ENCODE peak calls at places on chromosomes 5 and 9, in six cellular contexts. One of them, this sample, is unnamed.

GRCh38 chr9:110926828-110927227 is 111.4 kb downstream of the LPAR1 start:
- DNase-seq in body of pancreas: no peak
- DNase-seq in uterus: no peak
- DNase-seq in spleen: no peak
- DNase-seq in HCT116: no peak
- DNase-seq in tibial nerve: no peak
- DNase-seq in this sample: no peak

GRCh38 chr5:145943674-145944121 is 7.3 kb downstream of the SH3RF2 start:
- DNase-seq in body of pancreas: peak; percentile 55
- DNase-seq in uterus: no peak
- DNase-seq in tibial nerve: no peak
- DNase-seq in HCT116: peak; percentile 23
- DNase-seq in spleen: no peak
- DNase-seq in this sample: peak; percentile 83

GRCh38 chr5:1535646-1536045 is 11.9 kb upstream of the LPCAT1 start:
- DNase-seq in body of pancreas: no peak
- DNase-seq in uterus: no peak
- DNase-seq in HCT116: no peak
- DNase-seq in spleen: no peak
- DNase-seq in tibial nerve: no peak
- DNase-seq in this sample: no peak

GRCh38 chr9:79591463-79591862 is 19.7 kb downstream of the TLE4 start:
- DNase-seq in spleen: no peak
- DNase-seq in tibial nerve: no peak
- DNase-seq in HCT116: no peak
- DNase-seq in uterus: no peak
- DNase-seq in body of pancreas: no peak
- DNase-seq in this sample: no peak

GRCh38 chr5:91162534-91163381 is 220.4 kb downstream of the ARRDC3 start:
- DNase-seq in uterus: peak; percentile 35
- DNase-seq in body of pancreas: peak; percentile 59
- DNase-seq in spleen: peak; percentile 82
- DNase-seq in HCT116: peak; percentile 51
- DNase-seq in tibial nerve: peak; percentile 73
- DNase-seq in this sample: no peak

GRCh38 chr9:114456929-114457328 is 48.3 kb downstream of the WHRN start:
- DNase-seq in uterus: no peak
- DNase-seq in HCT116: no peak
- DNase-seq in spleen: no peak
- DNase-seq in tibial nerve: no peak
- DNase-seq in body of pancreas: no peak
- DNase-seq in this sample: no peak

GRCh38 chr5:165781703-165782102 is 2276.3 kb downstream of the MAT2B start:
- DNase-seq in body of pancreas: no peak
- DNase-seq in HCT116: no peak
- DNase-seq in uterus: no peak
- DNase-seq in tibial nerve: no peak
- DNase-seq in spleen: no peak
- DNase-seq in this sample: no peak

GRCh38 chr9:126624453-126624872 is 10.7 kb downstream of the LMX1B start:
- DNase-seq in uterus: no peak
- DNase-seq in spleen: no peak
- DNase-seq in body of pancreas: no peak
- DNase-seq in HCT116: no peak
- DNase-seq in tibial nerve: no peak
- DNase-seq in this sample: no peak

GRCh38 chr5:113693205-113693553 is 179.7 kb downstream of the YTHDC2 start:
- DNase-seq in body of pancreas: no peak
- DNase-seq in tibial nerve: no peak
- DNase-seq in uterus: no peak
- DNase-seq in spleen: no peak
- DNase-seq in HCT116: no peak
- DNase-seq in this sample: no peak

GRCh38 chr5:11878846-11879245 is 25.4 kb downstream of the CTNND2 start:
- DNase-seq in HCT116: no peak
- DNase-seq in body of pancreas: no peak
- DNase-seq in tibial nerve: no peak
- DNase-seq in uterus: no peak
- DNase-seq in spleen: no peak
- DNase-seq in this sample: no peak

GRCh38 chr9:134327671-134328231 is 1.5 kb downstream of the RXRA start:
- DNase-seq in uterus: no peak
- DNase-seq in HCT116: no peak
- DNase-seq in spleen: no peak
- DNase-seq in tibial nerve: no peak
- DNase-seq in body of pancreas: no peak
- DNase-seq in this sample: peak; percentile 51

GRCh38 chr5:127876384-127876783 is 173.2 kb downstream of the CCDC192 start:
- DNase-seq in body of pancreas: no peak
- DNase-seq in tibial nerve: no peak
- DNase-seq in spleen: no peak
- DNase-seq in uterus: no peak
- DNase-seq in HCT116: peak; percentile 61
- DNase-seq in this sample: no peak

GRCh38 chr9:69333716-69334115 is 8.7 kb downstream of the ENTREP1 start:
- DNase-seq in tibial nerve: no peak
- DNase-seq in uterus: no peak
- DNase-seq in spleen: no peak
- DNase-seq in HCT116: no peak
- DNase-seq in body of pancreas: no peak
- DNase-seq in this sample: no peak

GRCh38 chr5:113487779-113488644 is at the start of gene MCC:
- DNase-seq in tibial nerve: peak; percentile 67
- DNase-seq in spleen: peak; percentile 78
- DNase-seq in HCT116: peak; percentile 73
- DNase-seq in body of pancreas: peak; percentile 61
- DNase-seq in uterus: peak; percentile 70
- DNase-seq in this sample: peak; percentile 12

GRCh38 chr9:122394265-122395242 is 23.7 kb downstream of the PTGS1 start:
- DNase-seq in body of pancreas: no peak
- DNase-seq in uterus: peak; percentile 49
- DNase-seq in HCT116: no peak
- DNase-seq in spleen: no peak
- DNase-seq in tibial nerve: peak; percentile 44
- DNase-seq in this sample: peak; percentile 23

GRCh38 chr9:38254151-38254550 is 138.4 kb upstream of the ALDH1B1 start:
- DNase-seq in body of pancreas: no peak
- DNase-seq in uterus: no peak
- DNase-seq in spleen: no peak
- DNase-seq in tibial nerve: no peak
- DNase-seq in HCT116: no peak
- DNase-seq in this sample: no peak

GRCh38 chr9:95722141-95722540 is 153.3 kb upstream of the ERCC6L2 start:
- DNase-seq in body of pancreas: no peak
- DNase-seq in spleen: no peak
- DNase-seq in HCT116: no peak
- DNase-seq in uterus: no peak
- DNase-seq in tibial nerve: no peak
- DNase-seq in this sample: no peak

GRCh38 chr9:77015291-77016048 is 4.0 kb upstream of the FOXB2 start:
- DNase-seq in uterus: no peak
- DNase-seq in spleen: no peak
- DNase-seq in tibial nerve: no peak
- DNase-seq in HCT116: no peak
- DNase-seq in body of pancreas: no peak
- DNase-seq in this sample: no peak

GRCh38 chr9:32783168-32783891 is at the start of gene TMEM215:
- DNase-seq in body of pancreas: no peak
- DNase-seq in uterus: no peak
- DNase-seq in HCT116: no peak
- DNase-seq in tibial nerve: no peak
- DNase-seq in spleen: peak; percentile 53
- DNase-seq in this sample: peak; percentile 11

GRCh38 chr9:74373348-74373747 is 123.8 kb upstream of the RORB start:
- DNase-seq in body of pancreas: no peak
- DNase-seq in spleen: no peak
- DNase-seq in HCT116: no peak
- DNase-seq in tibial nerve: no peak
- DNase-seq in uterus: no peak
- DNase-seq in this sample: no peak

GRCh38 chr9:133063500-133064231 is 1.9 kb downstream of the CEL start:
- DNase-seq in body of pancreas: peak; percentile 60
- DNase-seq in uterus: no peak
- DNase-seq in spleen: peak; percentile 51
- DNase-seq in HCT116: no peak
- DNase-seq in tibial nerve: no peak
- DNase-seq in this sample: no peak

GRCh38 chr9:35385042-35385441 is 104.9 kb upstream of the RUSC2 start:
- DNase-seq in HCT116: no peak
- DNase-seq in spleen: no peak
- DNase-seq in body of pancreas: no peak
- DNase-seq in tibial nerve: no peak
- DNase-seq in uterus: no peak
- DNase-seq in this sample: no peak

DNA sequence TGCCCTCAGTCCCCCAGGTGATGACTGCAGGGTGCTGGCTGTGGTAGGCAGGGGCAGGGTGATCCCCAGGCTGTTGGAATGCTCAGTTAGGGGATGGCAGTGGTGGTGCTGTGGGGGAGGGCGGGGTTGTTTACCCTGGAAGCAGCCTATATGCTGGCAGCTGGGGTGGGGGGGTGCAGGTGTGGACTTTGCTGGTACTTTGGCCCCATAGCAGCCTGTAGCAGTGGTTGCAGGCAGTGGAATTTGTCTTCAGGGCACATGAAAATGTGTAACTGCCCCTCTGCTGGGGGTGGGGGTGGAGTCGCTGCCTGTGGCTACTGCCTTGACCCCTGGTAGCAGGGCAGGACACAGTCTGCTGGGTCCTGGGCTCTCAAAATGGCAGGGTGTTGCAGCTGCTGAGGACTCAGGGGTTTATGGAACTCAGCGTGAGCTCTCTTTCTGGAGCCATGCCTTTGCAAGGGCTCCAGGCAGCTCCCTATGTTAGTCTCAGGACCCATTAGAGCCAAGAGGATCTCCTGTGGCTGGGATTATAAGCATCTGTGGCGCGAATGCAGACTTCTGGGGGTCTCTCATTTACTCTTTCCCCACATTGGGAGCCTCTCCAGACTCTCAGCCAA is 65.0 kb downstream of the RMI1 start:
- DNase-seq in body of pancreas: no peak
- DNase-seq in spleen: no peak
- DNase-seq in HCT116: no peak
- DNase-seq in uterus: no peak
- DNase-seq in tibial nerve: no peak
- DNase-seq in this sample: no peak
- TF ChIP-seq POLR2A in body of pancreas: no peak
- TF ChIP-seq POLR2A in spleen: no peak
- TF ChIP-seq POLR2A in HCT116: no peak
- TF ChIP-seq POLR2A in uterus: no peak
- TF ChIP-seq POLR2A in tibial nerve: no peak
- TF ChIP-seq POLR2A in this sample: no peak

GRCh38 chr9:2157277-2158105 is 142.3 kb downstream of the SMARCA2 start:
- DNase-seq in HCT116: no peak
- DNase-seq in body of pancreas: peak; percentile 45
- DNase-seq in tibial nerve: no peak
- DNase-seq in spleen: peak; percentile 78
- DNase-seq in uterus: peak; percentile 34
- DNase-seq in this sample: peak; percentile 45
- TF ChIP-seq POLR2A in HCT116: no peak
- TF ChIP-seq POLR2A in body of pancreas: no peak
- TF ChIP-seq POLR2A in tibial nerve: no peak
- TF ChIP-seq POLR2A in spleen: no peak
- TF ChIP-seq POLR2A in uterus: no peak
- TF ChIP-seq POLR2A in this sample: no peak

GRCh38 chr9:33921967-33922895 is 105.3 kb downstream of the UBE2R2 start:
- DNase-seq in uterus: no peak
- DNase-seq in spleen: peak; percentile 62
- DNase-seq in tibial nerve: no peak
- DNase-seq in HCT116: peak; percentile 7
- DNase-seq in body of pancreas: no peak
- DNase-seq in this sample: peak; percentile 46

GRCh38 chr9:33924978-33925797 is 108.2 kb downstream of the UBE2R2 start:
- DNase-seq in HCT116: peak; percentile 16
- DNase-seq in tibial nerve: peak; percentile 75
- DNase-seq in spleen: no peak
- DNase-seq in uterus: peak; percentile 51
- DNase-seq in body of pancreas: peak; percentile 63
- DNase-seq in this sample: peak; percentile 57

GRCh38 chr9:33919276-33919897 is 102.4 kb downstream of the UBE2R2 start:
- DNase-seq in spleen: no peak
- DNase-seq in HCT116: no peak
- DNase-seq in body of pancreas: no peak
- DNase-seq in uterus: no peak
- DNase-seq in tibial nerve: no peak
- DNase-seq in this sample: no peak

GRCh38 chr9:33923998-33924701 is 107.2 kb downstream of the UBE2R2 start:
- DNase-seq in uterus: no peak
- DNase-seq in spleen: peak; percentile 72
- DNase-seq in body of pancreas: peak; percentile 42
- DNase-seq in tibial nerve: no peak
- DNase-seq in HCT116: no peak
- DNase-seq in this sample: no peak

GRCh38 chr9:33923079-33923478 is 106.1 kb downstream of the UBE2R2 start:
- DNase-seq in tibial nerve: no peak
- DNase-seq in spleen: peak; percentile 47
- DNase-seq in HCT116: no peak
- DNase-seq in body of pancreas: no peak
- DNase-seq in uterus: no peak
- DNase-seq in this sample: no peak
- TF ChIP-seq POLR2A in tibial nerve: no peak
- TF ChIP-seq POLR2A in spleen: no peak
- TF ChIP-seq POLR2A in HCT116: no peak
- TF ChIP-seq POLR2A in body of pancreas: no peak
- TF ChIP-seq POLR2A in uterus: no peak
- TF ChIP-seq POLR2A in this sample: no peak

DNA sequence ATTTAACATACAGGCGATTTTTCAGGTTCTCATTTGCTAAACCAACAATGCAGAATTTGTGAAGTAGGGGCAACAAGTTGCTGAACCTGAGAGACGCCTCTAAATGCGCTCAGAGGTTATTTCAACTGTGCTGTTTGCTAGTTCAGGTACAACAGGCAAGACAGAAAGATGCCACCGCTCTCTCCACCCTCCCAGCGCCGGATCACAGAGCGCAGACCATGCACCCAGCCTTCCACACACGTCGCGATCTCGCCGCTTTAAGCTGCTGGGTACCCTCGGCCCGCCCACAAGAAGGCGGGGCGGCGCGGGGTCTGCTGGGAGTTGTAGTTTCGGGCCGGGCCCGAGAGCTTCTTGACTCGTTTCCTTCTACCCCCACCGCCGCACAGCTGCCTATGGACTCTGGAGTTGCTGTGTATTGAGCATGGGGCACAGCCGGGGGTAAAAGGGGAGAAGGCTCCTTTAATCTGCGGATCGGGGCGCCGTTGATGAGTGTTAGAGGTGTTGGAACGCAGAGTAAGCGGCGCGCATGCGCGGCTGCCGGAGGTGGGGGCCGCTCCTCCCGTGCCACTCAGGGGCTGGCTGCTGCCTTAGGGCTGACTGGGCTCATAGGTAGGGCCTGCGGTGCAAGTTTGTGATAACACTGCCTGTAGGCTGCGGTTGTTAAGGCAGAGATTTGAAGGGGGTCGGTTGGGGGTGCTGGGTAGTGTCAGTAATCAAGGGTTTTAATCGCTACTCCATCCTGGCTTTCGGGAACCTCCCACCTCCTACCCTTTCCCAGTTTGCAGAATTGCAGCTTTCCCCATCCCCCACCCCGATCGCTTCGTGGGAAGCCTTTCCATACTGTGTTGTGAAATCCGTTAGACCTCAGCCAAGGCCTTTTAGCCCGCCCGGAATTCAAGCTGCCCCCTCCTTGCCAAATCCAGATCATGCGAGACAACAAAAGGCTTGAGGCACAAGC is 40.3 kb upstream of the ABCA1 start:
- DNase-seq in body of pancreas: peak; percentile 88
- DNase-seq in uterus: peak; percentile 91
- DNase-seq in tibial nerve: peak; percentile 91
- DNase-seq in HCT116: peak; percentile 54
- DNase-seq in spleen: peak; percentile 97
- DNase-seq in this sample: peak; percentile 92
- TF ChIP-seq POLR2A in body of pancreas: peak; percentile 51
- TF ChIP-seq POLR2A in uterus: peak; percentile 18
- TF ChIP-seq POLR2A in tibial nerve: peak; percentile 32
- TF ChIP-seq POLR2A in HCT116: peak; percentile 81
- TF ChIP-seq POLR2A in spleen: no peak
- TF ChIP-seq POLR2A in this sample: no peak

This sample was measured in erythroblast.